ENCODE peak calls at places on chromosome 9, in seven cellular contexts. U, R, Y, W, V, I and O are unnamed samples.

GRCh38 chr9:77751341-77752091 is 103.4 kb upstream of the GNA14 start:
- DNase-seq in R (peak), U (no peak), I (peak), W (no peak), V (peak), Y (no peak), O (no peak)

GRCh38 chr9:8558176-8558575 is 758.6 kb upstream of the DMAC1 start:
- DNase-seq in U (no peak), V (no peak), I (no peak), W (no peak), R (no peak), Y (no peak), O (no peak)

GRCh38 chr9:125074976-125075375 is 68.4 kb downstream of the SCAI start:
- DNase-seq in Y (no peak), W (no peak), V (no peak), R (no peak), U (no peak), I (no peak), O (no peak)

GRCh38 chr9:93082841-93083411 is 13.1 kb upstream of the CARD19 start:
- DNase-seq in U (no peak), Y (no peak), V (no peak), I (no peak), R (no peak), W (no peak), O (peak)

GRCh38 chr9:81522721-81523551 is 166.4 kb downstream of the TLE1 start:
- DNase-seq in U (no peak), V (no peak), I (peak), W (no peak), R (peak), Y (no peak), O (no peak)

GRCh38 chr9:76404401-76404800 is 10.2 kb upstream of the RFK start:
- DNase-seq in V (no peak), W (no peak), R (no peak), U (no peak), I (no peak), Y (no peak), O (no peak)

GRCh38 chr9:124510650-124511425 is 3.6 kb upstream of the NR5A1 start:
- DNase-seq in R (no peak), Y (no peak), V (no peak), I (no peak), W (no peak), U (no peak), O (no peak)

GRCh38 chr9:126625329-126626116 is 11.8 kb downstream of the LMX1B start:
- DNase-seq in U (no peak), V (no peak), W (no peak), Y (no peak), I (no peak), R (no peak), O (no peak)

GRCh38 chr9:114291064-114291474 is 31.8 kb upstream of the ORM1 start:
- DNase-seq in Y (peak), W (peak), U (no peak), V (peak), I (peak), R (peak), O (peak)

GRCh38 chr9:88090151-88090581 is 48.1 kb downstream of the SPATA31C2 start:
- DNase-seq in W (no peak), I (no peak), R (no peak), V (no peak), U (no peak), Y (no peak), O (no peak)

GRCh38 chr9:128702949-128703615 is 779 bp downstream of the PKN3 start:
- DNase-seq in W (no peak), R (no peak), Y (no peak), U (no peak), V (peak), I (no peak), O (peak)

GRCh38 chr9:91192379-91192775 is 169.3 kb downstream of the AUH start:
- DNase-seq in Y (peak), I (no peak), V (peak), U (peak), R (no peak), W (no peak), O (no peak)

GRCh38 chr9:131503626-131504465 is 1.1 kb downstream of the POMT1 start:
- DNase-seq in R (no peak), U (no peak), W (peak), V (peak), I (no peak), Y (peak), O (no peak)

GRCh38 chr9:21454149-21454548 is 13.9 kb downstream of the IFNA1 start:
- DNase-seq in I (no peak), V (no peak), W (no peak), U (no peak), R (no peak), Y (no peak), O (no peak)

GRCh38 chr9:83197611-83198010 is 134.7 kb upstream of the RASEF start:
- DNase-seq in U (no peak), R (peak), I (no peak), Y (no peak), V (no peak), W (no peak), O (no peak)

GRCh38 chr9:83238871-83239624 is 176.1 kb upstream of the RASEF start:
- DNase-seq in V (no peak), I (no peak), R (peak), W (no peak), Y (no peak), U (no peak), O (no peak)

GRCh38 chr9:14236586-14236985 is 77.4 kb downstream of the NFIB start:
- DNase-seq in I (no peak), V (no peak), W (no peak), R (no peak), Y (no peak), U (no peak), O (no peak)

GRCh38 chr9:95107976-95108375 is 209.5 kb downstream of the FANCC start:
- DNase-seq in Y (no peak), W (no peak), V (no peak), U (no peak), I (no peak), R (no peak), O (peak)

GRCh38 chr9:71112866-71113265 is 8.6 kb downstream of the TRPM3 start:
- DNase-seq in R (no peak), I (no peak), U (no peak), Y (no peak), W (no peak), V (no peak), O (no peak)

GRCh38 chr9:124256517-124257069 is 1.2 kb upstream of the NEK6 start:
- DNase-seq in I (no peak), Y (no peak), W (no peak), R (peak), V (no peak), U (no peak), O (no peak)

GRCh38 chr9:134593286-134593685 is 48.3 kb upstream of the COL5A1 start:
- DNase-seq in R (no peak), V (no peak), I (no peak), U (peak), Y (no peak), W (no peak), O (no peak)

GRCh38 chr9:37705787-37706186 is 47.8 kb upstream of the TRMT10B start:
- DNase-seq in Y (no peak), R (no peak), U (no peak), W (no peak), V (no peak), I (no peak), O (no peak)

GRCh38 chr9:134326754-134327526 is 685 bp downstream of the RXRA start:
- DNase-seq in Y (no peak), I (no peak), U (no peak), V (no peak), W (no peak), R (no peak), O (peak)

GRCh38 chr9:87599901-87600610 is 102.4 kb downstream of the DAPK1 start:
- DNase-seq in V (no peak), I (no peak), R (no peak), W (no peak), Y (no peak), U (no peak), O (no peak)

GRCh38 chr9:89171693-89172092 is 6.9 kb downstream of the SHC3 start:
- DNase-seq in I (no peak), R (peak), V (no peak), Y (no peak), W (no peak), U (peak), O (no peak)

GRCh38 chr9:135847833-135848232 is 59.5 kb downstream of the CAMSAP1 start:
- DNase-seq in Y (no peak), V (no peak), U (no peak), W (no peak), I (no peak), R (no peak), O (no peak)

GRCh38 chr9:129109952-129110739 is 447 bp downstream of the CRAT start:
- DNase-seq in Y (peak), U (no peak), I (no peak), R (no peak), W (no peak), V (peak), O (no peak)

GRCh38 chr9:110590816-110591215 is 11.3 kb upstream of the SVEP1 start:
- DNase-seq in W (no peak), R (no peak), V (no peak), I (no peak), Y (no peak), U (no peak), O (no peak)

GRCh38 chr9:29691758-29692407 is 2118.6 kb upstream of the C9orf72 start:
- DNase-seq in Y (no peak), W (no peak), R (peak), V (no peak), I (peak), U (no peak), O (no peak)

GRCh38 chr9:136946228-136946892 is 1.3 kb downstream of the C8G start:
- DNase-seq in R (no peak), I (no peak), Y (no peak), W (peak), V (no peak), U (no peak), O (no peak)

GRCh38 chr9:86766912-86767311 is 180.4 kb downstream of the GAS1 start:
- DNase-seq in R (no peak), W (no peak), V (no peak), Y (no peak), I (no peak), U (peak), O (no peak)

GRCh38 chr9:37336150-37336549 is 86.3 kb upstream of the GRHPR start:
- DNase-seq in I (no peak), Y (no peak), V (no peak), R (no peak), U (no peak), W (no peak), O (no peak)

GRCh38 chr9:108212179-108212578 is 643.6 kb downstream of the ACTL7B start:
- DNase-seq in I (no peak), V (no peak), Y (no peak), W (no peak), U (peak), R (no peak), O (no peak)

GRCh38 chr9:135413461-135413860 is 66.1 kb upstream of the PPP1R26 start:
- DNase-seq in I (no peak), V (no peak), U (no peak), R (no peak), Y (no peak), W (no peak), O (no peak)

GRCh38 chr9:114484854-114485443 is 20.3 kb downstream of the WHRN start:
- DNase-seq in Y (peak), W (no peak), I (no peak), U (no peak), V (peak), R (no peak), O (no peak)